ENCODE peak calls at places on chromosome 13, in five cellular contexts. X is cardiac muscle cell; Z is HCT116; O is stomach; U is CD8-positive, alpha-beta T cell. M is an unnamed sample.

GRCh38 chr13:72151241-72151640 is 284.2 kb upstream of the DACH1 start:
- DNase-seq in X (no peak), Z (no peak), O (no peak), U (no peak), M (no peak)

GRCh38 chr13:47908200-47908902 is 92.7 kb downstream of the SUCLA2 start:
- DNase-seq in X (no peak), Z (no peak), O (no peak), U (no peak), M (no peak)

GRCh38 chr13:111472559-111473460 is 152.4 kb downstream of the TEX29 start:
- DNase-seq in X (no peak), Z (no peak), O (no peak), U (no peak), M (no peak)

GRCh38 chr13:113724780-113725315 is 34.2 kb upstream of the TMEM255B start:
- DNase-seq in X (peak; percentile 88), Z (peak; percentile 33), O (peak; percentile 72), U (peak; percentile 75), M (peak; percentile 14)

GRCh38 chr13:65468628-65469027 is 1761.5 kb downstream of the PCDH9 start:
- DNase-seq in X (no peak), Z (no peak), O (no peak), U (no peak), M (no peak)

GRCh38 chr13:63005625-63006024 is 1590.0 kb upstream of the PCDH20 start:
- DNase-seq in X (no peak), Z (no peak), O (no peak), U (no peak), M (no peak)

GRCh38 chr13:73591861-73592260 is 533.1 kb downstream of the KLF5 start:
- DNase-seq in X (no peak), Z (no peak), O (no peak), U (no peak), M (no peak)

GRCh38 chr13:41054212-41054877 is 7.0 kb upstream of the WBP4 start:
- DNase-seq in X (peak; percentile 57), Z (no peak), O (no peak), U (no peak), M (no peak)

GRCh38 chr13:29911781-29912478 is 61.5 kb upstream of the UBL3 start:
- DNase-seq in X (no peak), Z (no peak), O (peak; percentile 66), U (no peak), M (no peak)

GRCh38 chr13:94706101-94706853 is 6.1 kb downstream of the SOX21 start:
- DNase-seq in X (no peak), Z (no peak), O (no peak), U (no peak), M (no peak)

GRCh38 chr13:77316430-77316829 is 10.5 kb downstream of the MYCBP2 start:
- DNase-seq in X (no peak), Z (no peak), O (no peak), U (no peak), M (no peak)

GRCh38 chr13:105165449-105166125 is 1369.9 kb downstream of the EFNB2 start:
- DNase-seq in X (no peak), Z (no peak), O (no peak), U (no peak), M (peak; percentile 25)

GRCh38 chr13:42532561-42533335 is 41.2 kb upstream of the TNFSF11 start:
- DNase-seq in X (no peak), Z (no peak), O (no peak), U (no peak), M (peak; percentile 37)

GRCh38 chr13:42696191-42696590 is 85.2 kb upstream of the FAM216B start:
- DNase-seq in X (no peak), Z (no peak), O (no peak), U (no peak), M (no peak)

GRCh38 chr13:80390338-80390737 is 49.4 kb upstream of the SPRY2 start:
- DNase-seq in X (no peak), Z (no peak), O (no peak), U (no peak), M (no peak)

GRCh38 chr13:23985846-23986245 is 88.5 kb upstream of the C1QTNF9B start:
- DNase-seq in X (no peak), Z (no peak), O (no peak), U (no peak), M (no peak)

GRCh38 chr13:24618219-24618955 is 61.8 kb upstream of the ATP12A start:
- DNase-seq in X (no peak), Z (no peak), O (peak; percentile 37), U (peak; percentile 47), M (no peak)

GRCh38 chr13:25064396-25064795 is 31.5 kb upstream of the PABPC3 start:
- DNase-seq in X (no peak), Z (no peak), O (no peak), U (no peak), M (no peak)

GRCh38 chr13:60759499-60759898 is 362.5 kb downstream of the TDRD3 start:
- DNase-seq in X (peak; percentile 19), Z (no peak), O (peak; percentile 78), U (no peak), M (no peak)

GRCh38 chr13:26941345-26942174 is 181.0 kb upstream of the GPR12 start:
- DNase-seq in X (no peak), Z (no peak), O (no peak), U (no peak), M (no peak)

GRCh38 chr13:99033814-99034213 is 56.0 kb upstream of the DOCK9 start:
- DNase-seq in X (peak; percentile 60), Z (no peak), O (no peak), U (no peak), M (no peak)

GRCh38 chr13:30156270-30156669 is 151.1 kb downstream of the KATNAL1 start:
- DNase-seq in X (no peak), Z (no peak), O (no peak), U (no peak), M (no peak)

GRCh38 chr13:45242070-45242469 is 41.2 kb upstream of the KCTD4 start:
- DNase-seq in X (peak; percentile 23), Z (peak; percentile 15), O (no peak), U (no peak), M (peak; percentile 65)

GRCh38 chr13:69243366-69243765 is 864.3 kb upstream of the ATXN8OS start:
- DNase-seq in X (no peak), Z (no peak), O (no peak), U (no peak), M (no peak)

GRCh38 chr13:59266478-59267063 is 897.2 kb downstream of the DIAPH3 start:
- DNase-seq in X (no peak), Z (no peak), O (no peak), U (no peak), M (no peak)

GRCh38 chr13:59263531-59263930 is 900.2 kb downstream of the DIAPH3 start:
- DNase-seq in X (no peak), Z (no peak), O (no peak), U (no peak), M (no peak)

GRCh38 chr13:59259416-59260000 is 904.2 kb downstream of the DIAPH3 start:
- DNase-seq in X (no peak), Z (no peak), O (no peak), U (no peak), M (no peak)

DNA sequence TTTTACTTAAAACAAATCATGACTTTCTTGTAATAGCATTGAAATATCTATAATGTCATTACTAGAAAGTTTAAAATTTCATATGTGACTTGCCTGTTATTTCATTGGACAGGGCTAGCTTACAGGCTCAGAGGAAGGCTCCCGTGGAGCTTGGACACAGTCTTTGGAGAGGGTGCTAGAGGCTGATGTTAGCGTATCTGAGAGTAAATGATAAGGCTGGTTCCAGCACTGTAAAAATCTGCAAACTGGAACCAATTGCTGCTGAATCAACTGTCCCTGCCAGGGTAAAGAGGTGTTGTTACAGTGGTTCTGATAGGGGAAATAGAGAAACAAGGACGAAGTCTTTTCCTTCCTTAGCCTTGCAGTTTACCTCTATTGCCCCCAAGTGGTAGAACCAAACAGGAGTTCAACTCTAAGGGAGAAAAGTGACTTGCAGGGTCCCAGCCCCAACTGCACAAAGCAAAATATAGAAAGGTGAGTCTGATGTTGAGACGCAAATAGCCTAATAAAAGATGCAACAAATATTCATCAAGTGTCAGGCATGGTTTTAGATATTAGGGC is 901.7 kb downstream of the DIAPH3 start:
- DNase-seq in X (peak; percentile 60), Z (no peak), O (no peak), U (no peak), M (no peak)
- TF ChIP-seq CTCF in X (peak; percentile 72), Z (no peak), O (no peak), U (no peak), M (peak; percentile 27)

GRCh38 chr13:37870895-37871550 is 1.5 kb upstream of the TRPC4 start:
- DNase-seq in X (no peak), Z (no peak), O (no peak), U (no peak), M (no peak)

GRCh38 chr13:37870489-37870845 is 895 bp upstream of the TRPC4 start:
- DNase-seq in X (no peak), Z (no peak), O (no peak), U (no peak), M (no peak)

GRCh38 chr13:37868691-37869505 is 674 bp downstream of the TRPC4 start:
- DNase-seq in X (peak; percentile 8), Z (no peak), O (no peak), U (no peak), M (no peak)

GRCh38 chr13:37869506-37869755 is 141 bp downstream of the TRPC4 start:
- DNase-seq in X (peak; percentile 10), Z (no peak), O (no peak), U (no peak), M (no peak)

DNA sequence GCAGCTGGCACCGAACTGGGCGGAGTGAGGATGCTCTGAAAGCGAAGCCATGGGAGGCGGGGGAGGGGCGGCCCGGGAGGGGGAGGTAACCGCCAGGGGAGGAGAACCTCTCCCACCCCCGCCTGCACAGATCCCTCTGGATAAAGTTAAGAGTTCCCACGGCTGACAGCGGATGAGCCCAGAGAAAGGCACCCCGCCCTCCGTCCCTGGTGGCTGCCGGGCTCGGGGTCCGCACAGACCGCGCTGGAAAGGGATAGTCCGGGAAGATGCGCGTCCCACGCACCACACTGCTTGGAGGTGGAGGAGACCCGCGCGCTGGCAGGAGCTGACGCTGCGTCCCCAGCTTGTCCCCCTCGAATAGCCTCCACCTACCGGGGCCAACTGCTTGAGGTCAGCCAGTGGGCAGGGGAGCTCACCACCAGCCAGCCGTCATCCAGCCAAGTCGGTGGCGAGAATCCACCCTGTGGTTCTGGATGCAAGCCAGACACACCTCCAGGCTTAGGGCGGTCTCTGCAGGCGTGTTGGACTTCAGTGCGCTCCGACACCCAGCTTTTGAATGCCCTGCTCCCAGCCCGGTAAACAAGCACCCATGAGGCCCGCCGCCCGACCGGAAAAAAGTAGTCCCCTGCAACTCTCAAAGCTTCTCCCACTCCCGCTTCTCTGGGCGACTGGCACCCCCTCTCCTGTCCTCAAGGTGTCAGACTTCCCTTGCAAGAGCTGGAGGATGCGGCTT is at the start of gene TRPC4:
- DNase-seq in X (peak; percentile 59), Z (no peak), O (peak; percentile 31), U (no peak), M (peak; percentile 11)
- H3K4me3 ChIP-seq in X (peak within 1 kb of the TSS; percentile 44), Z (no peak within 1 kb of the TSS), O (peak within 1 kb of the TSS; percentile 58), U (no peak within 1 kb of the TSS), M (no peak within 1 kb of the TSS)

DNA sequence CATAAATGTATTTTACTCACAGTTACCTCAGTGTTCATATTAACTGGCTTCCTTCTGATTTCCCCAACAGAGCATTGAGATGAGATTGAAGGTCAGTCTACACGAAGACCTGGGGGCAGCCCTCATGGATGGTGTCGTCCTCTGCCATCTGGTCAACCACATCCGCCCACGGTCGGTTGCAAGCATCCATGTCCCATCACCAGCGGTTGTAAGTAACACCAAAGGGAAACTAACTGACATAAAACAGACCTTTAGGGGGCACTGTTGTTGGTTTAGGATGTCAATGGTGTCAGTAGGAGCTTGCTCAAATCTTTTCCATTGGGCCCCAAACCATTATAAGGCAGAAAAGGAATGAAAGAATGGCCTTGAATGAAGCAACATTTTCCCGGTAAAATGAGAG is 68.2 kb downstream of the ESD start:
- DNase-seq in X (no peak), Z (no peak), O (no peak), U (no peak), M (no peak)
- TF ChIP-seq CTCF in X (no peak), Z (no peak), O (no peak), U (no peak), M (no peak)

GRCh38 chr13:20968745-20969144 is 66.2 kb upstream of the XPO4 start:
- DNase-seq in X (no peak), Z (no peak), O (no peak), U (no peak), M (no peak)
- H3K4me3 ChIP-seq in X (no peak overlapping the region), Z (no peak overlapping the region), O (no peak overlapping the region), U (no peak overlapping the region), M (no peak overlapping the region)